ENCODE peak calls at places on chromosomes 16 and 17, in five cellular contexts. E, W, V, X and M are unnamed samples.

GRCh38 chr17:77887464-77888241 is 70.8 kb upstream of the TNRC6C start:
- DNase-seq in V (peak; percentile 29), E (peak; percentile 71), X (peak; percentile 58), W (peak; percentile 96), M (peak; percentile 86)

GRCh38 chr17:48733632-48734327 is 5.2 kb upstream of the HOXB13 start:
- DNase-seq in X (no peak), V (no peak), W (no peak), E (no peak), M (no peak)

GRCh38 chr17:66549731-66550207 is 247.4 kb downstream of the PRKCA start:
- DNase-seq in W (no peak), E (peak; percentile 44), V (peak; percentile 95), X (no peak), M (no peak)

GRCh38 chr16:900211-900610 is 70.6 kb downstream of the LMF1 start:
- DNase-seq in X (no peak), V (no peak), E (no peak), W (no peak), M (no peak)

GRCh38 chr17:40315678-40316570 is 6.9 kb downstream of the RARA start:
- DNase-seq in E (peak; percentile 62), W (peak; percentile 64), X (peak; percentile 32), V (no peak), M (no peak)

GRCh38 chr16:27973678-27974077 is 89.8 kb downstream of the GSG1L start:
- DNase-seq in W (peak; percentile 42), E (peak; percentile 33), V (peak; percentile 21), X (no peak), M (no peak)

GRCh38 chr16:9395958-9396359 is 304.5 kb downstream of the HAPSTR1 start:
- DNase-seq in X (peak; percentile 39), W (no peak), E (no peak), V (no peak), M (peak; percentile 73)

GRCh38 chr17:78993981-78994671 is 14.4 kb upstream of the LGALS3BP start:
- DNase-seq in X (no peak), E (peak; percentile 50), W (peak; percentile 53), V (no peak), M (no peak)

GRCh38 chr17:15090533-15090932 is 174.6 kb downstream of the PMP22 start:
- DNase-seq in E (no peak), X (no peak), W (no peak), V (no peak), M (no peak)

GRCh38 chr16:30808163-30808562 is 21.2 kb upstream of the ZNF629 start:
- DNase-seq in X (no peak), E (no peak), V (no peak), W (no peak), M (no peak)

GRCh38 chr17:385195-385835 is 32.7 kb upstream of the RPH3AL start:
- DNase-seq in W (peak; percentile 83), X (peak; percentile 72), E (peak; percentile 87), V (peak; percentile 54), M (peak; percentile 55)

GRCh38 chr16:30876867-30877266 is 17.0 kb downstream of the BCL7C start:
- DNase-seq in W (peak; percentile 35), V (peak; percentile 59), X (peak; percentile 46), E (peak; percentile 80), M (no peak)

GRCh38 chr17:60439501-60439900 is 17.2 kb downstream of the CHCT1 start:
- DNase-seq in V (no peak), W (no peak), E (no peak), X (no peak), M (no peak)

GRCh38 chr17:44970136-44970737 is 2.1 kb upstream of the C1QL1 start:
- DNase-seq in X (peak; percentile 39), V (peak; percentile 49), E (peak; percentile 84), W (peak; percentile 89), M (no peak)

GRCh38 chr17:36899250-36900129 is 37.8 kb upstream of the LHX1 start:
- DNase-seq in W (no peak), E (peak; percentile 59), V (peak; percentile 70), X (no peak), M (no peak)

GRCh38 chr17:8837438-8838075 is 29.9 kb downstream of the PIK3R6 start:
- DNase-seq in X (no peak), E (peak; percentile 86), V (no peak), W (peak; percentile 57), M (peak; percentile 73)

GRCh38 chr16:66581246-66581952 is 2.1 kb downstream of the CMTM2 start:
- DNase-seq in E (no peak), W (no peak), X (no peak), V (no peak), M (no peak)

GRCh38 chr17:44217738-44218343 is 1.6 kb downstream of the UBTF start:
- DNase-seq in X (peak; percentile 62), W (no peak), E (no peak), V (no peak), M (no peak)

GRCh38 chr17:37614391-37614790 is 5.2 kb upstream of the SYNRG start:
- DNase-seq in V (no peak), E (no peak), W (no peak), X (no peak), M (no peak)

GRCh38 chr17:40596261-40596919 is 31.1 kb upstream of the CCR7 start:
- DNase-seq in V (peak; percentile 67), X (no peak), W (no peak), E (no peak), M (no peak)

GRCh38 chr16:21301895-21302291 is 23.8 kb upstream of the CRYM start:
- DNase-seq in E (no peak), X (no peak), W (no peak), V (peak; percentile 5), M (no peak)

GRCh38 chr17:20896153-20896649 is 146.6 kb downstream of the USP22 start:
- DNase-seq in W (peak; percentile 70), V (no peak), E (peak; percentile 22), X (peak; percentile 39), M (peak; percentile 50)

GRCh38 chr16:87818533-87819161 is 50.7 kb downstream of the SLC7A5 start:
- DNase-seq in W (no peak), V (no peak), X (no peak), E (no peak), M (no peak)

GRCh38 chr17:60600490-60601431 is 768 bp downstream of the PPM1D start:
- DNase-seq in X (peak; percentile 77), V (peak; percentile 89), E (peak; percentile 84), W (peak; percentile 87), M (peak; percentile 86)

GRCh38 chr16:89224665-89225064 is 7.2 kb downstream of the ZNF778 start:
- DNase-seq in E (no peak), V (no peak), W (no peak), X (no peak), M (no peak)

GRCh38 chr17:27294689-27295630 is 1.0 kb downstream of the WSB1 start:
- DNase-seq in W (peak; percentile 89), X (no peak), V (peak; percentile 84), E (peak; percentile 54), M (peak; percentile 63)

DNA sequence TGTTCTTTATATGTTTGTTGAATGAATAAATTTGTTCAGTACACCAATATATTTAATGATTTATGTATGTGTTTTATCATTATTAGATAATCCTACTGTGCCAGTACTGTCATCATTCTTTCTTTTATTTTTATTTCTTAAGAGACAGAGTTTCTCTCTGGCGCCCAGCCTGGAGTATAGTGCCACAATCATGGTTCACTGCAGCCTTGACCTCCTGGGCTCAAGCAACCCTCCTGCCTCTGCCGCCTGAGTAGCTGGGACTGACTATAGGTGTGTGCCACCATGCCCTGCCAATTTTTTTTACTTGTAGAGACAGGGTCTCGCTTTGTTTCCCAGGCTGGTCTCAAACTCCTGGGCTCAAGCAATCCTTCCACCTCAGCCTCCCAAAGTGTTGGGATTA is 41.8 kb downstream of the PAFAH1B1 start:
- DNase-seq in V (no peak), W (no peak), E (no peak), X (no peak), M (no peak)
- H3K36me3 ChIP-seq in V (no peaks in the 10 kb centered on the region), W (peaks cover 19% of the 10 kb centered on the region), E (no peaks in the 10 kb centered on the region), X (no peaks in the 10 kb centered on the region), M (peaks cover 6% of the 10 kb centered on the region)

DNA sequence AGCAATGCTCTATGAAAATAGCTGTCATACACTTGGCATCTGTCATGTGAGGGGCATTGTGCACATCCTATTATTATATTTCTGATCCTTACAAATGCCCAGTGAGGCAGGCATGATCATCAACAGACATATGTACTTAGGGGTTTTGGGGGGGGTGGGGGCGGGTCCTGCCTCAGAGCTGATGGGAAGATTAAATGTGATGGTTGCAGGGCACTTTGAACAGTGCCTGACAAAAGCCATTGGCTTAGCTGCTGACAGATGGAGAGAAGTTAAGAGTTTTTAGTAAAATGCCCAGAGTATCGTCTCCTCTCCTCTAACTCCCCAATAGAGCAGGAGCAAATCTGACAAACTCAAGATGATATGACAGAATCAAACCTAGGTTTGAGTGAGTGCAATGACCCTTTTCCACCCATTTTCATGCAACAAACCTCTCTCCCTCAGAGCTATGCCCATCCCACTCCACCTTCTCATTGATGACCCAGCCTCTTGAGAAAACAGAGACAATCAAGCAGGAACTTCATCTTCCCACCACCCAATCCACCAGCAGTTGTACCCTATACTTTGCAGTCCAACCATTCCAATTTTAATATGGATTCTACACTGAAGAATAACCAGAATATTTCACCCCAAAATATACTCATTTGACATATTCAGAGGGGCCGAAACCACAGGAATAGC is 4.8 kb downstream of the KLHL11 start:
- DNase-seq in E (no peak), W (no peak), V (no peak), X (no peak), M (no peak)
- H3K4me3 ChIP-seq in E (no peak overlapping the region), W (no peak overlapping the region), V (no peak overlapping the region), X (no peak overlapping the region), M (no peak overlapping the region)

DNA sequence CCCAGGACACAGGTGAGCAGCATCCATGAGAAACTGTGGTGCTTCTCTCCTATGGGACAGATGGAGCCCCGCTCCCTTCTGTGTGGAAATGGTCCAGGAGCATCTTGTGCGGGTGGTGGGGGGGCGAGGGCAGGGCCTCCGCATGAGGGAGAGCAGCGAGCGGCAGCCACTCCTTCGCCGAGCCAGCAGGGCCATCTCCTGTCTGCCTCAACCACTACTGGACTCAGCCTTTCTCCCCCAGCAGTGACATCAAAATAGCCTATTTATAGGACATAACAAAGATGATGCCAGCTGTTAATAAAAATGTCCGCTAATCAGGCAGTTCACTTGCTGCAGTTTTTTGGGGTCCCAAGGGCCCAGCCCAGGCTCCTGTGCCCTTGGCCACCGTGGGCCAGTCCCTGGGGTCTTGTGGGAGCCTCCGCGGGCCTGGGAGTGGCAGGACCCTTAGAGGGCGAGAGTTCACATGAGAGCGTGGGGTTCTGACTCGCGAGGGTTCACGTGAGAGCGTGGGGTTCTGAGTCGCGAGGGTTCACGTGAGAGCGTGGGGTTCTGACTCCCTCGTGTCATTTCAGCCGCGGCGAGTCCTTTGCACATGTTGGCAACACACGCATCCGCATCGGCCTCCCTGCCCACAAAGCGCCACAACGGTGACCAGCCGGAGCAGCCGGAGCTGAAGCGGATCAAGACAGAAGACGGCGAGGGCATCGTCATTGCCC is 47.4 kb downstream of the WDR45B start:
- DNase-seq in E (no peak), V (no peak), X (no peak), W (no peak), M (no peak)
- H3K36me3 ChIP-seq in E (peaks cover 31% of the 10 kb centered on the region), V (peaks cover 14% of the 10 kb centered on the region), X (peaks cover 6% of the 10 kb centered on the region), W (peaks cover 96% of the 10 kb centered on the region), M (peaks cover 18% of the 10 kb centered on the region)

DNA sequence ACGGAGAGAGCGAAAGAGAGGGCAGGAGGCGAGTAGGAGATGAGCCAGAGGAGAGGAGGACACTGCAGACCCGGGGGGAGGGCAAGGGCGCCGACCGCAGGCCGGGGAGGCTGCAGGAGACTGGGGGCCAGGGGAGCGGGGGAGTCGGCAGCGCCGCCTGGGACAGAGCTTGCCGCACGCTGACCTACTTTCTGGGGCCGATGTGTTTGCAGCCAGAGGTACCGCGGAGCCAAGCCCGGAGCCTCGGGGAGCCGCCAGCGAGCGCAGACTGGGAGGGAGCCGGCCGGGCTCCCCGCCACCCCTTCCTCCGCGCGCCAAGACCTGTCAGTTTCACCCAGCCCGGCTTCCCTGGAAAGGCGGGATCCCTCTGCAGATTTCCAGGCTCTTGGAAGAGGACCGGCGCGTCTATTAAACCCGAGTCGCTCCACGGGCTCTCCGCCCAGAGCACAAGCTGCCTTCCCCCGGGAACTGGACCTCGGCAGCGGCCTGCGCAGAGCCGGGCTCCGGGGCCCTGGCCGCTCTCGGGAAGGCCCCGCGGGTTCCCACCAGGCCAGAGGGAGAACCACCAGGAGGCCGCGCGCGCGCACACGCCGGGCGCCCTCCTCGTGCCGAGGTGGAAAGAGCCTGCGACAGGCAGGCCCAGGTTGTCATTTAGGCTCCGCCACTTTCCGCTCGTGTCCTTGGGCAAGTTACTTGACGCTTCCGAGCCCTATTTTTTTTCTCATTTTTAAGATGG is 74.5 kb downstream of the CMC2 start:
- DNase-seq in W (peak; percentile 92), X (peak; percentile 61), E (peak; percentile 89), V (peak; percentile 67), M (peak; percentile 71)
- H3K4me3 ChIP-seq in W (peak overlapping the region; percentile 44), X (no peak overlapping the region), E (peak overlapping the region; percentile 44), V (no peak overlapping the region), M (no peak overlapping the region)